ENCODE peak calls at places on chromosome 21, in five cellular contexts. One of them, this sample, is unnamed.

GRCh38 chr21:43803558-43804300 is 14.4 kb downstream of the RRP1 start:
- DNase-seq in cardiac fibroblast: no peak
- DNase-seq in CD4-positive, alpha-beta T cell: no peak
- DNase-seq in spleen: peak; percentile 77
- DNase-seq in GM23338: no peak
- DNase-seq in this sample: no peak

GRCh38 chr21:38756746-38757145 is 49.0 kb upstream of the ETS2 start:
- DNase-seq in GM23338: no peak
- DNase-seq in cardiac fibroblast: peak; percentile 61
- DNase-seq in spleen: no peak
- DNase-seq in CD4-positive, alpha-beta T cell: no peak
- DNase-seq in this sample: no peak

GRCh38 chr21:26072891-26073615 is 97.5 kb downstream of the APP start:
- DNase-seq in cardiac fibroblast: peak; percentile 24
- DNase-seq in CD4-positive, alpha-beta T cell: no peak
- DNase-seq in GM23338: no peak
- DNase-seq in spleen: no peak
- DNase-seq in this sample: no peak

GRCh38 chr21:38918629-38919346 is 113.1 kb downstream of the ETS2 start:
- DNase-seq in cardiac fibroblast: no peak
- DNase-seq in CD4-positive, alpha-beta T cell: no peak
- DNase-seq in spleen: no peak
- DNase-seq in GM23338: no peak
- DNase-seq in this sample: no peak

GRCh38 chr21:30044447-30045064 is 104.8 kb upstream of the GRIK1 start:
- DNase-seq in cardiac fibroblast: peak; percentile 45
- DNase-seq in CD4-positive, alpha-beta T cell: no peak
- DNase-seq in spleen: no peak
- DNase-seq in GM23338: peak; percentile 60
- DNase-seq in this sample: peak; percentile 10

GRCh38 chr21:14737922-14738321 is 191.8 kb upstream of the SAMSN1 start:
- DNase-seq in CD4-positive, alpha-beta T cell: peak; percentile 34
- DNase-seq in cardiac fibroblast: peak; percentile 71
- DNase-seq in spleen: no peak
- DNase-seq in GM23338: peak; percentile 76
- DNase-seq in this sample: no peak

GRCh38 chr21:33643658-33644311 is 1.5 kb downstream of the ITSN1 start:
- DNase-seq in CD4-positive, alpha-beta T cell: no peak
- DNase-seq in GM23338: peak; percentile 27
- DNase-seq in spleen: no peak
- DNase-seq in cardiac fibroblast: peak; percentile 23
- DNase-seq in this sample: no peak

GRCh38 chr21:40531421-40531820 is 315.5 kb downstream of the DSCAM start:
- DNase-seq in GM23338: peak; percentile 2
- DNase-seq in cardiac fibroblast: no peak
- DNase-seq in spleen: no peak
- DNase-seq in CD4-positive, alpha-beta T cell: no peak
- DNase-seq in this sample: no peak

GRCh38 chr21:33434770-33435360 is 31.7 kb downstream of the IFNGR2 start:
- DNase-seq in GM23338: no peak
- DNase-seq in spleen: no peak
- DNase-seq in cardiac fibroblast: peak; percentile 91
- DNase-seq in CD4-positive, alpha-beta T cell: no peak
- DNase-seq in this sample: no peak

GRCh38 chr21:39048064-39048463 is 135.2 kb downstream of the PSMG1 start:
- DNase-seq in GM23338: peak; percentile 93
- DNase-seq in spleen: no peak
- DNase-seq in cardiac fibroblast: peak; percentile 88
- DNase-seq in CD4-positive, alpha-beta T cell: no peak
- DNase-seq in this sample: no peak

GRCh38 chr21:25790122-25790951 is 55.6 kb downstream of the GABPA start:
- DNase-seq in cardiac fibroblast: peak; percentile 56
- DNase-seq in GM23338: peak; percentile 52
- DNase-seq in CD4-positive, alpha-beta T cell: no peak
- DNase-seq in spleen: no peak
- DNase-seq in this sample: no peak

GRCh38 chr21:33372582-33372981 is 30.6 kb upstream of the IFNGR2 start:
- DNase-seq in spleen: no peak
- DNase-seq in CD4-positive, alpha-beta T cell: no peak
- DNase-seq in cardiac fibroblast: no peak
- DNase-seq in GM23338: no peak
- DNase-seq in this sample: no peak

GRCh38 chr21:38303300-38303699 is 46.5 kb downstream of the KCNJ15 start:
- DNase-seq in cardiac fibroblast: peak; percentile 91
- DNase-seq in CD4-positive, alpha-beta T cell: no peak
- DNase-seq in GM23338: no peak
- DNase-seq in spleen: no peak
- DNase-seq in this sample: no peak

GRCh38 chr21:16535100-16535418 is 805.3 kb downstream of the USP25 start:
- DNase-seq in GM23338: no peak
- DNase-seq in spleen: no peak
- DNase-seq in cardiac fibroblast: peak; percentile 96
- DNase-seq in CD4-positive, alpha-beta T cell: no peak
- DNase-seq in this sample: no peak

GRCh38 chr21:43613755-43614638 is 45.3 kb downstream of the HSF2BP start:
- DNase-seq in GM23338: no peak
- DNase-seq in cardiac fibroblast: peak; percentile 66
- DNase-seq in CD4-positive, alpha-beta T cell: no peak
- DNase-seq in spleen: no peak
- DNase-seq in this sample: no peak

GRCh38 chr21:28971171-28971570 is 21.5 kb downstream of the LTN1 start:
- DNase-seq in GM23338: peak; percentile 16
- DNase-seq in cardiac fibroblast: peak; percentile 8
- DNase-seq in CD4-positive, alpha-beta T cell: no peak
- DNase-seq in spleen: no peak
- DNase-seq in this sample: no peak

DNA sequence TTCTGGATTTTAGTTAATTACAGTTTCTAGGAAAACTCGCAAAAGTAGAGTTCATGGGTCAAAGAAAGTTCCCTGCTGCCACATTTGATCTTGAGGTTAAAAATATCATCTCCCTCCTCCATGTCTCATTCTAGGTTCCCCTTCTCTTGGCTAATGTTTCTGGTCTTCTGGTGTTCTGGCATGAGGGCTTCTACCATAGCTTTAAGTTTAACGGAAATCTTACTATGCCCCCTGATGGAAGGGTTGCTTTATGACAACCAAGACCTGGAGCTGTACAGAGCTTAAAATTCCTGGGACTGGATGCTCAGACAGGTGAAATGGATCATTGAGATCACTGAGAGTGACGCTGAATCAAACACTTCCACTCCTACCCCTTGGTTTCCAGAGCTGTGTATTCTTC is 1881.7 kb downstream of the MRPL39 start:
- DNase-seq in GM23338: peak; percentile 63
- DNase-seq in CD4-positive, alpha-beta T cell: no peak
- DNase-seq in spleen: no peak
- DNase-seq in cardiac fibroblast: no peak
- DNase-seq in this sample: no peak
- TF ChIP-seq CTCF in GM23338: peak; percentile 54
- TF ChIP-seq CTCF in CD4-positive, alpha-beta T cell: no peak
- TF ChIP-seq CTCF in spleen: no peak
- TF ChIP-seq CTCF in cardiac fibroblast: no peak
- TF ChIP-seq CTCF in this sample: no peak

DNA sequence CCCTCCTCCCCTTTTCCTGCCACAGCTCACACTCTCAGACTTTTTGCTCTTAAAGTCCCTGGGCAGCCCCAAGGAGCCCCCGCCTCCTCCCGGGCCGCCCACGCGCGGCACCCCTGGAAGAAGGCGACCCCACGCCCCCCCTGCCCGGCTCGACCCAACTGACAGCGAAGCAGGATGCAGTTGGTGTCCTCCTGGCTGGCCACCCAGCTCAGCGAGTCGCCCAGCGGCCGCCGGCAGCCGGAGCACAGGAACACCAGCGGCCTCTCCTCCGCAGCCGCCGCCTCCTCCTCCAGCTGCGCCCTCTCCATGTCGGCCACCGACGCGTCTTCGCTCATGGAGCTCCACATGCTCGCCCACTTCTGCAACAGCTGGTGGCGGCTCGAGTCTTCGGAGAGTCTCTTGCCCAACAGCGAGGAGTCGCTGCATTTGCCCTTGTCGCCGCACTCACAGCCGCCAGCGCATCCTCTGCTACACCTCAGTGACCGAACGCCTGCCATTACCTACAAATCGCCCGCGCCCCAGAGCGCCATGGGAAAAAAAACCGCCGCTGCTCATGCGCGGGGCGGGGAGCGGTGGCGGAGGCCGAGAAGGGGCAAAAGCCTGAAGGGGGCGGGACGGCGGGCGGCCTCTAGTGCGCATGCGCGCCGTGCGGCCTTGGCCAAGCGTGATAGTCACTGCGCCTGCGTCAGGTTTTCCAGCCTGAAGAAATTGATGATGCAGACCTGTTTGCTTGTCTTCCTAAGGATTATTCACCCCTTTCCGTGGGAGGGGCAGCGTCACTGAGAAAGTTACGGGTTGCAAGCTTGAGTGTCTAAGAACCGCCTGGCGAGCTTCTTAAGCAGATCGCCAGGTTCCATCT is at the start of gene MIS18A:
- DNase-seq in GM23338: peak; percentile 95
- DNase-seq in spleen: peak; percentile 98
- DNase-seq in CD4-positive, alpha-beta T cell: peak; percentile 98
- DNase-seq in cardiac fibroblast: peak; percentile 96
- DNase-seq in this sample: peak; percentile 97
- TF ChIP-seq CTCF in GM23338: no peak
- TF ChIP-seq CTCF in spleen: no peak
- TF ChIP-seq CTCF in CD4-positive, alpha-beta T cell: no peak
- TF ChIP-seq CTCF in cardiac fibroblast: no peak
- TF ChIP-seq CTCF in this sample: peak; percentile 3

DNA sequence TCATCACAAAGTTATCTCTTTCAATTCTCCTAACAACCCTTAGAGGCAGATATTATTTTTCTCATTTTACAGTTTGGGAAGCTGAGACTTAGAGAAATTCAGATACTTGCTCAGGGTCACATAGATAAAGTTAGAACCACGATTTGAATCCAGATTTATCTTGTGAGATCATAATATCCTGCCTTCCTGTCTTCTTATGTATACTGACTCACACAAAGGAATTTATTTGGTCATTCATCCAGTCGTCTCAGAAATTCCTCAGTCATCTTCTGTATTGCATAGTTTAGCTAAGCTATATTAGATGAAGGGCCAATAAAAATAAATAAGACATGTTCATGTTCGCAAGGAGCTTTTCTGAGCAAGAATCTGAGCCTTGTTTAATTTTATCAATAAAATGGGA is 35.8 kb upstream of the RUNX1 start:
- DNase-seq in cardiac fibroblast: peak; percentile 71
- DNase-seq in CD4-positive, alpha-beta T cell: no peak
- DNase-seq in spleen: no peak
- DNase-seq in GM23338: no peak
- DNase-seq in this sample: no peak
- TF ChIP-seq CTCF in cardiac fibroblast: no peak
- TF ChIP-seq CTCF in CD4-positive, alpha-beta T cell: no peak
- TF ChIP-seq CTCF in spleen: no peak
- TF ChIP-seq CTCF in GM23338: no peak
- TF ChIP-seq CTCF in this sample: no peak

GRCh38 chr21:42071146-42071737 is at the start of gene UMODL1:
- DNase-seq in CD4-positive, alpha-beta T cell: no peak
- DNase-seq in cardiac fibroblast: no peak
- DNase-seq in spleen: peak; percentile 62
- DNase-seq in GM23338: no peak
- DNase-seq in this sample: no peak

GRCh38 chr21:42075686-42076471 is 4.8 kb downstream of the UMODL1 start:
- DNase-seq in spleen: peak; percentile 71
- DNase-seq in cardiac fibroblast: no peak
- DNase-seq in CD4-positive, alpha-beta T cell: no peak
- DNase-seq in GM23338: peak; percentile 23
- DNase-seq in this sample: no peak

GRCh38 chr21:42069327-42069726 is 1.8 kb upstream of the UMODL1 start:
- DNase-seq in cardiac fibroblast: no peak
- DNase-seq in spleen: no peak
- DNase-seq in GM23338: no peak
- DNase-seq in CD4-positive, alpha-beta T cell: no peak
- DNase-seq in this sample: no peak

GRCh38 chr21:42068592-42068991 is 2.5 kb upstream of the UMODL1 start:
- DNase-seq in cardiac fibroblast: no peak
- DNase-seq in spleen: no peak
- DNase-seq in CD4-positive, alpha-beta T cell: no peak
- DNase-seq in GM23338: no peak
- DNase-seq in this sample: no peak

GRCh38 chr21:42073140-42074099 is 2.3 kb downstream of the UMODL1 start:
- DNase-seq in GM23338: no peak
- DNase-seq in spleen: peak; percentile 66
- DNase-seq in CD4-positive, alpha-beta T cell: no peak
- DNase-seq in cardiac fibroblast: no peak
- DNase-seq in this sample: no peak
- TF ChIP-seq CTCF in GM23338: no peak
- TF ChIP-seq CTCF in spleen: no peak
- TF ChIP-seq CTCF in CD4-positive, alpha-beta T cell: no peak
- TF ChIP-seq CTCF in cardiac fibroblast: no peak
- TF ChIP-seq CTCF in this sample: no peak

DNA sequence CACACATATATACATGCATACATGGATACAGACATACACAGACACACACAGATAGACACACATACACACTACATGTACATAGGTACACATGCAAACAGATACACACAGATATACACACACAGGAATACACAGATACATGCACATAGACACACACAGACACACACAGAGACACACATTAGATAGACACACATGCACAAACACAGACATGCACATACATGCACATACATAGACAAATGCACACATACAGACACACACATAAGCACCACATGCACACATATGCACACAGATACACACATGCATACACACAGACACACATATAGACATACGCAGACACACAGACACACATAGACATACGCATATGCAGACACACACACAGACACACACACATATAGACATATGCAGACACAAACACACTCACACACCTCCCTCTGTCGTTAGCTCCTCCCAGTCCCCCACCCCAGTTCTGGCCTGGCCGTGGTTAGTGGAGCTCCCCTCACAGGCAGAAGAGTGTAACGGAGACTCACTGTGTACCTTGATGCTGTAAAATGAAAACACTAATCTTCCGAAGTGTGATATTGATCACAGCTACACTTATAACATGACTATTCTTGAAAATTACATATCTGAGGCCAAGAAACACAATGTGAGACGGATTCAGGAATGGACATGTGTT is 7.6 kb downstream of the UBASH3A start:
- DNase-seq in spleen: no peak
- DNase-seq in cardiac fibroblast: no peak
- DNase-seq in GM23338: peak; percentile 56
- DNase-seq in CD4-positive, alpha-beta T cell: no peak
- DNase-seq in this sample: no peak
- TF ChIP-seq CTCF in spleen: no peak
- TF ChIP-seq CTCF in cardiac fibroblast: no peak
- TF ChIP-seq CTCF in GM23338: peak; percentile 56
- TF ChIP-seq CTCF in CD4-positive, alpha-beta T cell: no peak
- TF ChIP-seq CTCF in this sample: peak; percentile 20

This sample was measured in progenitor cell of endocrine pancreas.